ENCODE peak calls at places on chromosomes 5 and 9, in four cellular contexts. One of them, this sample, is unnamed.

GRCh38 chr5:133032852-133033742 is 6.7 kb upstream of the ZCCHC10 start:
- DNase-seq in A549: no peak
- DNase-seq in esophagus squamous epithelium: no peak
- DNase-seq in HCT116: no peak
- DNase-seq in this sample: no peak

GRCh38 chr9:107975426-107976010 is 485.9 kb upstream of the KLF4 start:
- DNase-seq in A549: no peak
- DNase-seq in esophagus squamous epithelium: no peak
- DNase-seq in HCT116: no peak
- DNase-seq in this sample: no peak

GRCh38 chr5:95892784-95893354 is 68.8 kb downstream of the ELL2 start:
- DNase-seq in A549: peak
- DNase-seq in esophagus squamous epithelium: no peak
- DNase-seq in HCT116: peak
- DNase-seq in this sample: no peak

GRCh38 chr5:65213921-65214525 is 267.7 kb downstream of the ADAMTS6 start:
- DNase-seq in A549: peak
- DNase-seq in esophagus squamous epithelium: no peak
- DNase-seq in HCT116: peak
- DNase-seq in this sample: no peak

GRCh38 chr5:138953370-138954256 is 78.5 kb upstream of the LRRTM2 start:
- DNase-seq in A549: no peak
- DNase-seq in esophagus squamous epithelium: no peak
- DNase-seq in HCT116: no peak
- DNase-seq in this sample: peak

GRCh38 chr5:91283899-91284298 is 99.2 kb downstream of the ARRDC3 start:
- DNase-seq in A549: no peak
- DNase-seq in esophagus squamous epithelium: no peak
- DNase-seq in HCT116: peak
- DNase-seq in this sample: no peak

GRCh38 chr5:34535944-34536628 is 120.0 kb upstream of the RAI14 start:
- DNase-seq in A549: no peak
- DNase-seq in esophagus squamous epithelium: no peak
- DNase-seq in HCT116: no peak
- DNase-seq in this sample: no peak

GRCh38 chr5:132225165-132226032 is 2.3 kb downstream of the P4HA2 start:
- DNase-seq in A549: no peak
- DNase-seq in esophagus squamous epithelium: no peak
- DNase-seq in HCT116: no peak
- DNase-seq in this sample: peak

GRCh38 chr5:116521173-116521872 is 53.3 kb downstream of the SEMA6A start:
- DNase-seq in A549: no peak
- DNase-seq in esophagus squamous epithelium: no peak
- DNase-seq in HCT116: no peak
- DNase-seq in this sample: no peak

GRCh38 chr9:90333226-90333625 is 309.4 kb downstream of the DIRAS2 start:
- DNase-seq in A549: no peak
- DNase-seq in esophagus squamous epithelium: no peak
- DNase-seq in HCT116: no peak
- DNase-seq in this sample: no peak

GRCh38 chr5:8884029-8884428 is 661.8 kb downstream of the SEMA5A start:
- DNase-seq in A549: no peak
- DNase-seq in esophagus squamous epithelium: no peak
- DNase-seq in HCT116: no peak
- DNase-seq in this sample: no peak

GRCh38 chr9:136936645-136937170 is 7.8 kb downstream of the FBXW5 start:
- DNase-seq in A549: no peak
- DNase-seq in esophagus squamous epithelium: no peak
- DNase-seq in HCT116: no peak
- DNase-seq in this sample: no peak

GRCh38 chr9:27194401-27195091 is 85.5 kb downstream of the TEK start:
- DNase-seq in A549: peak
- DNase-seq in esophagus squamous epithelium: no peak
- DNase-seq in HCT116: peak
- DNase-seq in this sample: no peak

GRCh38 chr5:4514067-4514648 is 626.0 kb upstream of the ADAMTS16 start:
- DNase-seq in A549: no peak
- DNase-seq in esophagus squamous epithelium: no peak
- DNase-seq in HCT116: no peak
- DNase-seq in this sample: no peak

GRCh38 chr5:4513381-4513780 is 626.7 kb upstream of the ADAMTS16 start:
- DNase-seq in A549: no peak
- DNase-seq in esophagus squamous epithelium: no peak
- DNase-seq in HCT116: no peak
- DNase-seq in this sample: no peak

DNA sequence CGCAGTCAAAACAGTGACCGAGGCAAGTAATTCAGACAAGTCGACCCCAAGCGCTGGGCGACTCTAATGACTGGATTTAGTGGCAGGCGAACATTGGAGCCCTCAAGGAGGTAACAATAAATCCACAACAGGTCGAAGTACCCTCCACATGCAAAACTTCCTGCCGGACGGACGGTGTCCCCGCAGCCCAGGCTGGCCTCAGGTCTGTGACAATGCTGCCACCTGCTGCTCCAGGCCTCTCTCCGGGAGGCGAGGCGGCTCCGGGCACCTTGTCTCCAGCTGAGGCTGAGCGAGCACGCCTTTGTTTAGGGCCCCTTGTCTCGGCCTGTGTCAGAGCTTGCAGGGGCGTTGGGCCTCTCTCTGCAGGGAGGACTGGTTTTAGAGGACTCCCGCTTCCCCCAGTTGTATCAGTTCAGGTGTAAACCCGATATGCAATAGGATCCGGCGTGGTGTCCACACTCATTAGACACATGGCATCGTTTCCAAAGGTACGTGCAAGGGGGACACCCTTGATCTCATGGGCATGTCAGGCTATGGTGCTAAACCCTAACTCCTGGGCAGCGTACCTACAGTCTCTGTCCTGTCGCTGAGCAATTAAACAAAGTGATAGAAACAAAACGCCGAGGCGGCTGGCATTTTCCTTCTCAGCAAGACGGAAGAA is 628.0 kb upstream of the ADAMTS16 start:
- DNase-seq in A549: peak
- DNase-seq in esophagus squamous epithelium: no peak
- DNase-seq in HCT116: no peak
- DNase-seq in this sample: no peak
- TF ChIP-seq CTCF in A549: peak
- TF ChIP-seq CTCF in esophagus squamous epithelium: peak
- TF ChIP-seq CTCF in HCT116: no peak
- TF ChIP-seq CTCF in this sample: no peak

GRCh38 chr9:127122176-127123151 is at the start of gene ANGPTL2:
- DNase-seq in A549: no peak
- DNase-seq in esophagus squamous epithelium: peak
- DNase-seq in HCT116: no peak
- DNase-seq in this sample: peak
- TF ChIP-seq POLR2A in A549: no peak
- TF ChIP-seq POLR2A in esophagus squamous epithelium: peak
- TF ChIP-seq POLR2A in HCT116: no peak
- TF ChIP-seq POLR2A in this sample: peak

DNA sequence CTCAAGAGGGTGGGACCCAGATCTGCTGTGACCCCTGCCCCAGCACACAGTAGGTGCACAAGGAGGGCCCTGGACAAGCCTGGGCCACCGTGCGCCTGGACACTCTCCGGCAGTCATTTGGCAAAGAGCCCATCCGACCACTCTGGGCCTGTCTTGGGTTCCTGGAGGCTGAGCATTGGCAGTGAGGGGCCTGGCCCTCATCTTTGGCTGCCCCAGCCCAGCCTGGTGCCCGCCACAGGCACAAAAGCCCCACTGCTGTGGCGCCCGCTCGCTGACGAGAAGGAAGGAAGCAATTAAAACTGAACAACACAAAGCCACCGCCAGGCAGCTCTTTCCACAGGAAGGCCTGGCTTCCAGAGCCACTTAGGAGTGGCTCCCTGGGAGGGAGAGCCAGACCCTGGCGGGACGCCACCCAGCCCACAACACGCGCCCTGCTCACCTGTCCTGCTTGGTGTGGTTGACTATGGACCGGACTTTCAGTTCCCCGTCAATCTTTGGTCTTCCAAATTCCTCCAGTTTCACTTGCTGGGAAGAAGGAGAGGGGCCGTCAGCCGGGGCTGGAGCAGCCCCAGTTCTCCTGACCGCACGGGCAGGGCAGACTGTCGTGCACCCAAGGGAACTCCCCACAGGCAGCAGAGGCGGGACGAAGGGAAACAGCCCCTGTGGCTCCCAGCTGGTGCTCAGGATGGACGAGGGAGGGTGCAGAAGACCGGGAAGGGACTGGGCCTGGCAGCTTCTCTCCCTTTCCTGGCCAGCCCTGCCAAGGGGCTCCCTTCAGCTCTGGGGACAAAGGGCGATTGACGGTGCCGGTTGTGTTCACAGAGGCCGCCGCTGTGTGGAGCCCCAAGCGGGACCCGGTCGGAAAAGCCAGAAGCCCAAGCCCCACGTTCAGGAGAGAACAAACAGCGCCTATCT is 50.9 kb upstream of the SARDH start:
- DNase-seq in A549: no peak
- DNase-seq in esophagus squamous epithelium: no peak
- DNase-seq in HCT116: no peak
- DNase-seq in this sample: no peak
- TF ChIP-seq CTCF in A549: no peak
- TF ChIP-seq CTCF in esophagus squamous epithelium: no peak
- TF ChIP-seq CTCF in HCT116: no peak
- TF ChIP-seq CTCF in this sample: no peak

GRCh38 chr9:114387678-114388431 is at the start of gene AKNA:
- DNase-seq in A549: no peak
- DNase-seq in esophagus squamous epithelium: peak
- DNase-seq in HCT116: no peak
- DNase-seq in this sample: peak

GRCh38 chr9:114386886-114387677 is 700 bp downstream of the AKNA start:
- DNase-seq in A549: no peak
- DNase-seq in esophagus squamous epithelium: no peak
- DNase-seq in HCT116: no peak
- DNase-seq in this sample: no peak

GRCh38 chr9:114384836-114385411 is 2.9 kb downstream of the AKNA start:
- DNase-seq in A549: no peak
- DNase-seq in esophagus squamous epithelium: no peak
- DNase-seq in HCT116: peak
- DNase-seq in this sample: no peak

GRCh38 chr9:114385412-114386181 is 2.2 kb downstream of the AKNA start:
- DNase-seq in A549: no peak
- DNase-seq in esophagus squamous epithelium: peak
- DNase-seq in HCT116: peak
- DNase-seq in this sample: peak

DNA sequence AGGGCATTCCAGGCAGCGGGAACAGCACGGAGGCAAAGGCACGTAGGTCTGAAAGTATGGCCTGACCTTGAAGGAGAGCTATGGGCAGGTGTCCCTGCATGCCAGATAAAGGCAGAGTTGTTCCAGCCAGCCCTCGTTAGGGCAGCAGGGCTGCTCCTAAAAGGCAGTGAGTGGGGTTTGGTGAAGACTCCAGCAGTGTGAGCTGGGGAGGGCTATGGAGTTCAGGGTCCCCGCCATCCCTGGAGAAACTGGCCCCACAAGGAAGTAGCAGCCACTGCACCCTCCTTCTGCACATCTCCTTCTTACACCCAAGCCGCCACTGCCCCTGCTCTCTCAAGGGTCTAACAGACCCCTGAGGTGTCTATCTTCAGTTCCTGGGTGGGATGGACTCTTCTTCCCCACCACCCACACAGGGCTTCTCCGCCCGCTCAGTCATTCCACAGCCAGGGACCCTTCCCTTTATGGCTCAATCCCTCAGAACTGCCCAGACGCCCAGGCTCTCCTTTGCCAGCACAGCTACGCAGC is 1.4 kb downstream of the AKNA start:
- DNase-seq in A549: no peak
- DNase-seq in esophagus squamous epithelium: no peak
- DNase-seq in HCT116: no peak
- DNase-seq in this sample: no peak
- TF ChIP-seq POLR2A in A549: no peak
- TF ChIP-seq POLR2A in esophagus squamous epithelium: no peak
- TF ChIP-seq POLR2A in HCT116: no peak
- TF ChIP-seq POLR2A in this sample: no peak

GRCh38 chr5:68479524-68479923 is 264.0 kb downstream of the PIK3R1 start:
- DNase-seq in A549: no peak
- DNase-seq in esophagus squamous epithelium: no peak
- DNase-seq in HCT116: no peak
- DNase-seq in this sample: no peak
- TF ChIP-seq CTCF in A549: no peak
- TF ChIP-seq CTCF in esophagus squamous epithelium: no peak
- TF ChIP-seq CTCF in HCT116: no peak
- TF ChIP-seq CTCF in this sample: no peak

GRCh38 chr9:35526087-35526801 is 36.3 kb downstream of the RUSC2 start:
- DNase-seq in A549: no peak
- DNase-seq in esophagus squamous epithelium: no peak
- DNase-seq in HCT116: no peak
- DNase-seq in this sample: no peak
- TF ChIP-seq POLR2A in A549: no peak
- TF ChIP-seq POLR2A in esophagus squamous epithelium: no peak
- TF ChIP-seq POLR2A in HCT116: no peak
- TF ChIP-seq POLR2A in this sample: no peak